ENCODE peak calls at places on chromosomes 6 and 20, in six cellular contexts. W is psoas muscle; D is PC-3; C is upper lobe of right lung; P is CD4-positive, alpha-beta T cell; E is uterus. I is an unnamed sample.

GRCh38 chr6:132115714-132116366 is 164.7 kb upstream of the CCN2 start:
- DNase-seq in C (no peak), P (no peak), D (peak), E (no peak), W (no peak), I (no peak)

GRCh38 chr6:125110056-125110455 is 43.5 kb upstream of the TPD52L1 start:
- DNase-seq in P (no peak), D (no peak), E (no peak), C (no peak), W (no peak), I (no peak)

GRCh38 chr6:159008656-159009288 is 8.8 kb upstream of the RSPH3 start:
- DNase-seq in D (peak), C (no peak), E (no peak), P (no peak), W (no peak), I (no peak)

GRCh38 chr20:51447097-51447764 is 95.3 kb downstream of the NFATC2 start:
- DNase-seq in W (peak), C (no peak), E (peak), D (peak), P (no peak), I (no peak)

GRCh38 chr6:75748743-75749538 is at the start of gene MYO6:
- DNase-seq in D (peak), C (peak), E (peak), W (peak), P (peak), I (peak)

GRCh38 chr6:30169658-30170614 is 6.6 kb downstream of the TRIM15 start:
- DNase-seq in C (no peak), E (no peak), W (no peak), P (no peak), D (peak), I (no peak)

GRCh38 chr6:169722362-169723199 is 1.7 kb downstream of the PHF10 start:
- DNase-seq in E (peak), W (peak), D (peak), P (peak), C (peak), I (peak)

GRCh38 chr20:4896971-4897497 is 104.3 kb downstream of the SLC23A2 start:
- DNase-seq in D (peak), C (no peak), E (no peak), W (no peak), P (no peak), I (no peak)

GRCh38 chr20:6036213-6036612 is 17.6 kb downstream of the LRRN4 start:
- DNase-seq in C (no peak), P (no peak), E (no peak), D (no peak), W (no peak), I (no peak)

GRCh38 chr6:45966340-45966739 is 49.3 kb downstream of the CLIC5 start:
- DNase-seq in D (no peak), C (no peak), W (no peak), E (no peak), P (no peak), I (no peak)

GRCh38 chr6:160967351-160967750 is 24.2 kb upstream of the MAP3K4 start:
- DNase-seq in D (no peak), P (no peak), C (no peak), E (no peak), W (no peak), I (no peak)

GRCh38 chr6:112231609-112232060 is 22.7 kb downstream of the LAMA4 start:
- DNase-seq in E (no peak), D (peak), W (no peak), P (no peak), C (no peak), I (no peak)

GRCh38 chr6:12324096-12324495 is 33.9 kb downstream of the EDN1 start:
- DNase-seq in D (peak), C (no peak), P (no peak), W (no peak), E (no peak), I (no peak)

GRCh38 chr20:49964964-49965780 is 17.6 kb upstream of the SNAI1 start:
- DNase-seq in E (no peak), C (no peak), P (no peak), D (peak), W (no peak), I (no peak)

GRCh38 chr20:760751-761417 is 7.4 kb downstream of the SLC52A3 start:
- DNase-seq in D (no peak), W (no peak), C (peak), P (no peak), E (no peak), I (no peak)

GRCh38 chr6:109075934-109076333 is 18.7 kb downstream of the SESN1 start:
- DNase-seq in P (no peak), D (peak), E (no peak), C (no peak), W (no peak), I (no peak)

GRCh38 chr20:50477260-50477659 is 32.9 kb upstream of the PTPN1 start:
- DNase-seq in P (no peak), E (no peak), D (no peak), C (no peak), W (no peak), I (no peak)

GRCh38 chr6:101585501-101585900 is 192.0 kb downstream of the GRIK2 start:
- DNase-seq in C (no peak), P (no peak), D (peak), W (no peak), E (no peak), I (no peak)

GRCh38 chr6:136538836-136539235 is 11.4 kb downstream of the MAP7 start:
- DNase-seq in P (no peak), E (no peak), W (no peak), C (no peak), D (no peak), I (no peak)

GRCh38 chr6:28425942-28426541 is 17.2 kb downstream of the ZSCAN23 start:
- DNase-seq in D (no peak), E (no peak), W (no peak), C (no peak), P (no peak), I (no peak)

GRCh38 chr6:116932496-116932895 is 55.5 kb downstream of the RFX6 start:
- DNase-seq in E (no peak), C (no peak), D (peak), W (no peak), P (no peak), I (no peak)

GRCh38 chr6:8589941-8590676 is 154.8 kb upstream of the SLC35B3 start:
- DNase-seq in E (no peak), D (peak), W (no peak), P (no peak), C (no peak), I (no peak)

GRCh38 chr6:113140721-113141120 is 716.4 kb upstream of the MARCKS start:
- DNase-seq in P (no peak), D (no peak), C (no peak), W (no peak), E (no peak), I (no peak)

GRCh38 chr20:45834797-45835161 is 1.2 kb downstream of the SNX21 start:
- DNase-seq in W (no peak), C (no peak), E (no peak), D (no peak), P (no peak), I (no peak)

GRCh38 chr6:109874086-109874485 is 104.0 kb upstream of the GPR6 start:
- DNase-seq in E (no peak), P (no peak), D (no peak), W (no peak), C (no peak), I (no peak)

GRCh38 chr20:17589161-17589834 is 19.4 kb downstream of the DSTN start:
- DNase-seq in C (no peak), D (no peak), W (no peak), P (no peak), E (no peak), I (no peak)

GRCh38 chr20:50496773-50497375 is 13.3 kb upstream of the PTPN1 start:
- DNase-seq in W (no peak), P (no peak), C (no peak), E (no peak), D (peak), I (no peak)

GRCh38 chr6:161417712-161418457 is 144.0 kb upstream of the AGPAT4 start:
- DNase-seq in W (peak), P (no peak), E (no peak), D (peak), C (no peak), I (no peak)

GRCh38 chr6:17081273-17081672 is 20.6 kb upstream of the STMND1 start:
- DNase-seq in E (no peak), W (no peak), C (no peak), P (no peak), D (no peak), I (no peak)

GRCh38 chr6:35905141-35905785 is 15.6 kb downstream of the SRPK1 start:
- DNase-seq in C (no peak), W (no peak), P (no peak), E (no peak), D (no peak), I (no peak)

GRCh38 chr6:35907750-35908149 is 13.1 kb downstream of the SRPK1 start:
- DNase-seq in P (no peak), C (no peak), D (no peak), W (no peak), E (no peak), I (no peak)

GRCh38 chr6:35906499-35906846 is 14.4 kb downstream of the SRPK1 start:
- DNase-seq in D (no peak), W (no peak), C (no peak), E (no peak), P (no peak), I (no peak)

GRCh38 chr6:35903679-35904078 is 17.2 kb downstream of the SRPK1 start:
- DNase-seq in E (no peak), D (no peak), W (no peak), C (no peak), P (no peak), I (no peak)

DNA sequence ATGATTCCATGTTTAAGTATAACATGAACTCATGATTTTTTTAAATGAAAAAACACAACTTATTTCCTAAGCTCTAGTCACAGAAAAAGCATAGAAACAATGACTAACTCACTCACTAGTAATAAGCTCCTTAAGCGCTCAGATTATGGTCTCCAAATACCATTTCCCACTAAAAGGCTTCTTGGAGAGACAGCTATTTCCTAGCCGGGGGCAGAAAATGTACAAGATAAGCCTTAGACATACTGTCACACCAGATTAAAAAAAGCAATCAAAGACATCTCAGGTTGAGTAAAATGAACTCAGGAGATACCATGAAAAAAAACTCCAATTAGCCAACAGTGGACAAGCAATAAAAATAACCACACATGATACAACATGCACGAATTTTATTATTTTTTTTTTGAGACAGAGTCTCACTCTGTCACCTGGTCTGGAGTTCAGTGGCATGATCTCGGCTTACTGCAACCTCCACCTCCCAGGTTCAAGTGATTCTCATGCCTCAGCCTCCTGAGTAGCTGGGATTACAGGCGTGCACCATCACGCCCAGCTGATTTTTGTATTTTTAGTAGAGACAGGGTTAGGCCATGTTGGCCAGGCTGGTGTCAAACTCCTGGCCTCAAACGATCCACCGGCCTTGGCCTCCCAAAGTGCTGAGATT is 14.9 kb downstream of the SRPK1 start:
- DNase-seq in E (no peak), C (no peak), W (no peak), P (no peak), D (no peak), I (no peak)
- H3K27ac ChIP-seq in E (no peak), C (no peak), W (no peak), P (no peak), D (no peak), I (no peak)

GRCh38 chr6:32664827-32665362 is 1.6 kb downstream of the HLA-DQB1 start:
- DNase-seq in W (peak), E (no peak), C (peak), D (no peak), P (no peak), I (peak)
- H3K27ac ChIP-seq in W (no peak), E (no peak), C (no peak), D (no peak), P (no peak), I (no peak)

GRCh38 chr6:85089255-85089654 is 324.9 kb upstream of the TBX18 start:
- DNase-seq in C (no peak), P (no peak), W (no peak), E (no peak), D (no peak), I (no peak)
- H3K27ac ChIP-seq in C (no peak), P (no peak), W (no peak), E (no peak), D (no peak), I (no peak)

DNA sequence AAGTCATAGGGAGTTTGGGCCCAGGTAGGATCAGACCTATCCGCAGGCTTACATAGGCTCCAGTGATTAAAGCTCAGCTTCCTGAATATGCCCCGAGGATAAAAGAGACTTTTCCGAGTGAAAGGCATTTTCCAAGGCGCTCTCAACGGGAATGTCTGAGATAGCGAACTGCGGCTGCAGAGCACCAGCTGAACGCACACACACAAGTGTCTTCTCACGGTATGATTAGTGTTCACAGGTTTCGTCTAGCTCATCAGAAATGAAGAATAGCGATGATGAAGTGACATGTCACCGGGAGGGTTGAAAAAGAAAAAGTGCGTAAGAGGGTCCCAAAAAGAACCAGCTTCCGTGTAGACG is 639 bp upstream of the CARMIL1 start:
- DNase-seq in E (no peak), D (no peak), P (no peak), C (no peak), W (no peak), I (no peak)
- H3K27ac ChIP-seq in E (peak), D (peak), P (peak), C (peak), W (no peak), I (peak)

GRCh38 chr6:13372688-13373487 is 44.6 kb upstream of the TBC1D7 start:
- DNase-seq in W (no peak), D (no peak), E (no peak), C (no peak), P (no peak), I (no peak)

GRCh38 chr6:13373919-13374318 is 45.6 kb upstream of the TBC1D7 start:
- DNase-seq in C (no peak), P (no peak), E (no peak), D (no peak), W (no peak), I (no peak)

GRCh38 chr6:13377054-13377758 is 48.9 kb upstream of the TBC1D7 start:
- DNase-seq in W (no peak), P (no peak), E (no peak), D (no peak), C (no peak), I (no peak)

GRCh38 chr6:13373488-13373886 is 45.1 kb upstream of the TBC1D7 start:
- DNase-seq in E (no peak), P (no peak), W (no peak), D (no peak), C (no peak), I (no peak)

DNA sequence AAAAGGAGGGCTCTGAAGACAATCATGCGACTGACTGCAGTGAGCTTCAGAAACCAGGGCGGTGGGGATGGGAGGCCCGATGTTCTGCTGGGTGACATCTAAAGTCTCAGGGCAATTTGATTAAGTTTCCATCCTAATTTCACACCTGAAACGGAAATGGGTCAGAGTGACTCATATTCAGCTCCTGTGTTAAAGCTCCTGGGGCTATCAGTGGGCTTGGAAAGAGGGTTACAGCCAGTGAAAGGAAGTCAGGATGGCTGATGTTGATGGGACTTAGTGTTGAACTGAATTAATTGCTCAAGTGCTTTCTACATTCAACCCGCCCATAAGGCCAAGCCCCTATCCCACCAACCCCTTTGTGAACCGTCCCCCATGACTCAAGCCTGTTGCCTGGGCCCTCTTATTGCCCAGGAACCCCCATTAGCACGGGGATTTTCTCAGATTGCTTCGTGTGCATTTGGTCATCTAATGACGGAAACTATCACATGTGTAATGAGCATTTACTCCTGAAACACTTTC is 47.1 kb upstream of the TBC1D7 start:
- DNase-seq in E (no peak), D (no peak), W (no peak), C (no peak), P (no peak), I (peak)
- H3K27ac ChIP-seq in E (no peak), D (no peak), W (no peak), C (no peak), P (no peak), I (no peak)

GRCh38 chr20:13865825-13866351 is 81.1 kb downstream of the NDUFAF5 start:
- DNase-seq in C (no peak), E (peak), D (no peak), P (no peak), W (no peak), I (no peak)
- H3K27ac ChIP-seq in C (peak), E (peak), D (no peak), P (no peak), W (peak), I (no peak)

GRCh38 chr6:43990275-43990626 is 137.0 kb downstream of the MRPL14 start:
- DNase-seq in E (no peak), P (no peak), C (no peak), D (no peak), W (peak), I (no peak)
- H3K27ac ChIP-seq in E (peak), P (no peak), C (no peak), D (no peak), W (peak), I (no peak)

I was measured in CD8-positive, alpha-beta T cell.